ENCODE peak calls at places on chromosomes 2 and 18, in seven cellular contexts. O is H9; L is caudate nucleus; S is pancreas; B is activated effector memory CD4-positive, alpha-beta T cell treated with anti-CD3 and anti-CD28 coated beads, Interleukin-2, amount 50 U/mL, for 16 hours; F is activated T-cell treated with anti-CD3 and anti-CD28 coated beads for 1 hour; P is substantia nigra. K is an unnamed sample.

GRCh38 chr18:22221350-22221749 is 52.0 kb downstream of the GATA6 start:
- DNase-seq in F (no peak), O (no peak), B (no peak), S (no peak), L (no peak), P (no peak), K (no peak)

GRCh38 chr2:15808980-15809379 is 131.4 kb upstream of the MYCN start:
- DNase-seq in S (no peak), F (no peak), P (no peak), B (no peak), L (no peak), O (peak), K (no peak)

GRCh38 chr2:157497603-157498314 is 53.9 kb upstream of the CYTIP start:
- DNase-seq in B (no peak), P (no peak), L (peak), S (no peak), F (no peak), O (no peak), K (no peak)

GRCh38 chr18:35117951-35118411 is 76.8 kb downstream of the MAPRE2 start:
- DNase-seq in O (no peak), B (no peak), P (no peak), L (no peak), S (peak), F (no peak), K (no peak)

GRCh38 chr2:19900536-19901200 is 1.1 kb downstream of the TTC32 start:
- DNase-seq in S (no peak), B (peak), F (no peak), P (no peak), L (no peak), O (no peak), K (no peak)

GRCh38 chr2:14700753-14701152 is 68.2 kb downstream of the LRATD1 start:
- DNase-seq in P (no peak), O (no peak), S (no peak), L (no peak), F (no peak), B (no peak), K (no peak)

GRCh38 chr2:220269421-220269820 is 642.0 kb downstream of the SLC4A3 start:
- DNase-seq in O (peak), L (no peak), P (no peak), S (no peak), B (no peak), F (no peak), K (no peak)

GRCh38 chr18:77068321-77068841 is 64.2 kb downstream of the MBP start:
- DNase-seq in P (no peak), L (no peak), S (no peak), F (no peak), B (peak), O (no peak), K (no peak)

GRCh38 chr2:147049888-147050446 is 794.9 kb upstream of the ACVR2A start:
- DNase-seq in L (no peak), P (no peak), B (no peak), O (no peak), S (no peak), F (no peak), K (no peak)